ENCODE peak calls at places on chromosomes 6 and 20, in ten cellular contexts. J is tibial nerve, P is skeletal muscle cell, S is bronchial epithelial cell, E is tibial artery, W is A549, Q is epithelial cell of esophagus, A is esophagus squamous epithelium, M is ascending aorta, D is neural progenitor cell. K is an unnamed sample.
A peak's percentile ranks its signal among the peaks of the same experiment; 100 is the strongest.

GRCh38 chr6:104591573-104592334 is 268.0 kb downstream of the HACE1 start:
- DNase-seq in W (no peak), S (peak; percentile 21), A (no peak), D (no peak), J (no peak), M (no peak), E (no peak), P (peak; percentile 33), Q (peak; percentile 24), K (no peak)

GRCh38 chr6:118584906-118585305 is 36.8 kb downstream of the PLN start:
- DNase-seq in E (no peak), Q (peak; percentile 33), W (no peak), S (peak; percentile 12), A (no peak), M (no peak), P (no peak), J (no peak), D (no peak), K (no peak)

GRCh38 chr6:105790635-105791034 is 295.5 kb upstream of the PRDM1 start:
- DNase-seq in S (no peak), M (no peak), Q (no peak), J (no peak), A (no peak), E (no peak), W (no peak), P (no peak), D (no peak), K (no peak)

GRCh38 chr20:3209946-3210317 is 634 bp downstream of the ITPA start:
- DNase-seq in Q (peak; percentile 16), E (no peak), D (no peak), A (no peak), J (no peak), M (no peak), W (no peak), P (no peak), S (peak; percentile 5), K (no peak)

GRCh38 chr20:52104546-52105044 is 87.0 kb downstream of the ZFP64 start:
- DNase-seq in S (no peak), J (no peak), M (no peak), W (no peak), E (no peak), Q (peak; percentile 19), P (no peak), A (no peak), D (peak; percentile 75), K (no peak)

GRCh38 chr6:2764610-2765165 is 505 bp upstream of the WRNIP1 start:
- DNase-seq in J (peak; percentile 56), P (no peak), W (peak; percentile 47), M (peak; percentile 82), D (peak; percentile 61), Q (peak; percentile 72), A (peak; percentile 86), E (no peak), S (peak; percentile 63), K (no peak)

GRCh38 chr6:144710207-144710606 is 425.1 kb downstream of the UTRN start:
- DNase-seq in S (peak; percentile 96), D (no peak), Q (peak; percentile 95), A (no peak), E (no peak), J (no peak), P (peak; percentile 52), M (no peak), W (peak; percentile 3), K (peak; percentile 48)

GRCh38 chr6:135812085-135812526 is 39.4 kb upstream of the PDE7B start:
- DNase-seq in W (peak; percentile 2), J (peak; percentile 17), S (no peak), M (no peak), P (peak; percentile 36), A (no peak), D (no peak), Q (no peak), E (peak; percentile 72), K (no peak)

GRCh38 chr6:89917801-89918366 is 23.6 kb downstream of the GJA10 start:
- DNase-seq in S (no peak), Q (no peak), D (no peak), W (no peak), A (no peak), E (no peak), P (no peak), M (no peak), J (no peak), K (no peak)

DNA sequence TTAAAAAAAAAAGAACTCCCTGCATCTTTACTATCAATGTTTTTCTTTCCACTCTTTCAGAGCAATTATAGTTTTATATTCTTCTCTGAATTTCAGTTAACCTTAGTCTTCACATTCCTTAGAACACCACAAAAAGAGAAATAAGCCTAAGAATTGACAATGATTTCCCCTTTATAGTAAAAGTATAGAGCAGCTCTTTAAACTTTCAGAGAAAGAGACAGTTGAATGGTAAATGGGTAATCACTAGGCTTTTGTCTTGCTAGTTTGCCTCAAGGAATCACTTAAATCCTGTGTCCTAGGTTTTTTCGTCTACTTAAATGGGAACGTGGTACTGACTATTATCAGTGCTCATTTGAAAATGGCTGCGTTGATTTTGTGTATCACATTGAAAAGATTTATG is 31.8 kb downstream of the SLX4IP start:
- DNase-seq in P (no peak), D (peak; percentile 66), E (no peak), Q (no peak), M (no peak), A (no peak), W (no peak), S (no peak), J (no peak), K (no peak)
- H3K4me3 ChIP-seq in P (no peak overlapping the region), D (peak overlapping the region; percentile 33), E (peak overlapping the region; percentile 30), Q (no peak overlapping the region), M (peak overlapping the region; percentile 53), A (no peak overlapping the region), W (no peak overlapping the region), S (no peak overlapping the region), J (no peak overlapping the region), K (no peak overlapping the region)

GRCh38 chr6:10518461-10519216 is 2.5 kb upstream of the GCNT2 start:
- DNase-seq in S (peak; percentile 82), W (no peak), J (no peak), D (no peak), E (no peak), M (no peak), Q (peak; percentile 86), P (no peak), A (no peak), K (no peak)

GRCh38 chr6:10526156-10526555 is 5.0 kb downstream of the GCNT2 start:
- DNase-seq in E (no peak), D (no peak), W (no peak), A (no peak), P (no peak), S (peak; percentile 45), J (no peak), Q (peak; percentile 18), M (no peak), K (no peak)

GRCh38 chr6:10521104-10521808 is at the start of gene GCNT2:
- DNase-seq in D (peak; percentile 73), E (no peak), W (peak; percentile 46), S (peak; percentile 90), Q (peak; percentile 83), P (no peak), A (no peak), M (no peak), J (no peak), K (no peak)

GRCh38 chr6:10520468-10520867 is 683 bp upstream of the GCNT2 start:
- DNase-seq in E (no peak), J (no peak), A (no peak), M (no peak), W (no peak), Q (peak; percentile 53), D (no peak), P (no peak), S (peak; percentile 68), K (no peak)

DNA sequence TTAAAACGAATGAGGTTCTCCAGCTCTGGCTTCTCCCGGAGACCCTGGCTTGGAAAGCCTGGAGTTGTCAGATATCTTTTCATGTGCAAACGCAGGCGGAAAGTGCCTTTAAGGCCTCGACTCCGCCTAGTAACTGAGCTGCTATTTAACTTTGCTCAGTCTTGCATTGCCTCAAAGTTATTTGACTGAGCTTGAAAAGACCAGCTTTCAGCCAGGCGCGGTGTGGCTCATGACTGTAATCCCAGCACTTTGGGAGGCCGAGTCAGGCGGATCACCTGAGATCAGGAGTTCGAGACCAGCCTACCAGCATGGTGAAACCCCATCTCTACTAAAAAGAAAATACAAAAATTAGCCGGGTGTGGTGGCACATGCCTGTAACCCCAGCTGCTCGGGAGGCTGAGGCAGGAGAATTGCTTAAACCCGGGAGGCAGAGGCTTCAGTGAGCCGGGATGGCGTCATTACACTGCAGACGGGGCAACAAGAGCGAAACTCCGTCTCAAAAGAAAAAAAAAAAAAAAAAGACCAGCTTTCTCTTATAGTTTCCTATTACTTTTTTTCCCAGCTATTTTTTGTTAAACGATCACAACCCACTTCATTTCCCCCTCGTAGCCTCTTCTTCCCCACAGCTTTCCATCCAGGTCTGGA is 1.9 kb downstream of the GCNT2 start:
- DNase-seq in J (no peak), Q (peak; percentile 5), S (peak; percentile 13), W (no peak), A (no peak), D (peak; percentile 71), P (no peak), M (no peak), E (no peak), K (no peak)
- H3K4me3 ChIP-seq in J (no peak overlapping the region), Q (no peak overlapping the region), S (no peak overlapping the region), W (peak overlapping the region; percentile 34), A (peak overlapping the region; percentile 55), D (no peak overlapping the region), P (no peak overlapping the region), M (no peak overlapping the region), E (no peak overlapping the region), K (no peak overlapping the region)

DNA sequence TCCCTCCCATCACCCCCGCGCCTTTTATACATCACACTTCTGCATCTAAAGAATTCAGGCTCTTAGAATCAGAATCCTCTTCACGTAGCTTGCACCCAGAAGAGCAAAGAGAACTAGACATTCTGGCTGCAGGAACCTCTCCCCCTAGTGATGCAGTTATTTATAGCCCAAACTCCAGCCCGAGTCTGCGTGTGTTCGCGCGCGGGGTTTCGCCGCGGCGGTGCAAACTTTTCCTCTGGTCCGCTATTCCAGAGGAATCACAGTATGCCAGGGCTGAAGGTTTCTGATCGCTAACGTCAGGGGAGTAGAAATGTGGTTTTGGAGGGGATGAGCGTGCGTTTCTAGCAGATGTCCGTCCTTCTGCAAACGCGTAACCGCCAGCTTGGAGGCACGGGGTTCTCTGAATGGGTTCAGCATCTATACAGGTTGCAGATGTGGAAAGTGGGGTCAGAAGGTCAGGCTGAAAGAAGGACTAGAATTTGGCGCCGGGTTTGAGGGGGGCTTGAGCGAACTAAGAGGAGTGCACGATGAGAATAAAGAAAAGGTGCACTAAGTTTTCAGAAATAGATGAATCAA is 1.9 kb downstream of the EPHA7 start:
- DNase-seq in Q (no peak), P (no peak), W (peak; percentile 4), S (no peak), J (no peak), A (no peak), M (no peak), D (no peak), E (peak; percentile 42), K (no peak)
- H3K4me3 ChIP-seq in Q (no peak overlapping the region), P (peak overlapping the region; percentile 57), W (peak overlapping the region; percentile 48), S (no peak overlapping the region), J (peak overlapping the region; percentile 37), A (peak overlapping the region; percentile 58), M (peak overlapping the region; percentile 67), D (peak overlapping the region; percentile 99), E (peak overlapping the region; percentile 59), K (peak overlapping the region; percentile 77)

DNA sequence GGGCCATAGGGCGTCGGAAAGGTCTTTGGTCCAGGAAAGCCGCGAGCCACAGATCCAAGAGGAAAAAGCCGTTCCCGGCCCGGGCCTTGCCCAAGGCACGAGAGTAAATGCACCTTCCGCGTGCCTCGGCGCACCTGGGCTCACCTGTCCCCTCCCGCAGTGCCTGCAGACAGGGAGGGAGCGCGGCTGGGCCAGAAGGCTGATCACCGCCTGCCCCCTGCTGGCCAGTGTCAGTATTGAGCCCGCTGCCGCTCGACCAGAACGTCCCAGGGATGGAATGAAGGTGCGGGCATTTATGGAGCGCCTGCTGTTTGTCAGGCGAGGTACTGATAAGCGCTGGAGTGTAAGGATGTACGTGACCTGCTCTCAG is 679 bp upstream of the LPIN3 start:
- DNase-seq in W (peak; percentile 77), J (peak; percentile 89), P (no peak), A (no peak), E (peak; percentile 89), M (peak; percentile 91), S (peak; percentile 79), D (peak; percentile 85), Q (peak; percentile 91), K (no peak)
- H3K4me3 ChIP-seq in W (peak overlapping the region; percentile 66), J (peak overlapping the region; percentile 29), P (peak overlapping the region; percentile 49), A (peak overlapping the region; percentile 70), E (peak overlapping the region; percentile 57), M (peak overlapping the region; percentile 55), S (peak overlapping the region; percentile 52), D (peak overlapping the region; percentile 41), Q (peak overlapping the region; percentile 48), K (peak overlapping the region; percentile 47)

K was measured in kidney epithelial cell.